ENCODE peak calls at places on chromosomes 6 and 20, in nine cellular contexts. X is endodermal cell, O is GM23248, F is neural progenitor cell, E is fibroblast of lung, Y is SK-N-SH, V is HCT116, L is astrocyte, U is DND-41. C is an unnamed sample.

GRCh38 chr6:102118034-102118433 is 724.5 kb downstream of the GRIK2 start:
- DNase-seq in U (no peak), O (no peak), X (no peak), F (no peak), E (no peak), Y (no peak), L (no peak), V (no peak), C (no peak)

GRCh38 chr6:159134701-159135364 is 34.4 kb upstream of the FNDC1 start:
- DNase-seq in O (peak), E (peak), L (peak), X (peak), F (peak), Y (peak), V (peak), U (peak), C (peak)

GRCh38 chr20:19478320-19478719 is 265.9 kb downstream of the SLC24A3 start:
- DNase-seq in L (no peak), O (no peak), F (no peak), X (no peak), Y (no peak), E (no peak), U (peak), V (no peak), C (no peak)

GRCh38 chr6:138454976-138455706 is 44.2 kb downstream of the NHSL1 start:
- DNase-seq in F (no peak), L (peak), V (peak), E (no peak), X (no peak), Y (no peak), O (peak), U (peak), C (peak)

GRCh38 chr6:106736502-106736901 is 107.1 kb downstream of the QRSL1 start:
- DNase-seq in O (no peak), E (no peak), Y (no peak), U (no peak), F (no peak), V (no peak), L (no peak), X (no peak), C (no peak)

GRCh38 chr6:6546318-6547110 is 42.0 kb upstream of the LY86 start:
- DNase-seq in X (peak), Y (peak), V (no peak), O (no peak), F (peak), L (peak), E (peak), U (no peak), C (no peak)

GRCh38 chr6:16243055-16243454 is 4.7 kb downstream of the GMPR start:
- DNase-seq in L (peak), O (peak), F (no peak), V (no peak), Y (no peak), U (no peak), X (no peak), E (peak), C (peak)

GRCh38 chr6:26412954-26413353 is 10.9 kb downstream of the BTN3A1 start:
- DNase-seq in E (no peak), O (no peak), F (no peak), X (no peak), U (no peak), Y (no peak), V (no peak), L (no peak), C (peak)

GRCh38 chr6:11702039-11702795 is 76.4 kb downstream of the ADTRP start:
- DNase-seq in O (peak), F (no peak), L (peak), Y (no peak), X (no peak), E (no peak), U (no peak), V (no peak), C (no peak)

GRCh38 chr6:89239338-89239737 is 22.2 kb upstream of the GABRR1 start:
- DNase-seq in X (peak), V (no peak), E (no peak), F (no peak), U (peak), Y (peak), L (no peak), O (peak), C (peak)

GRCh38 chr6:100453701-100454521 is 10.8 kb downstream of the SIM1 start:
- DNase-seq in Y (no peak), V (no peak), F (peak), U (no peak), O (no peak), X (peak), E (no peak), L (no peak), C (no peak)

GRCh38 chr6:41531591-41532582 is 14.3 kb upstream of the FOXP4 start:
- DNase-seq in L (peak), F (no peak), O (peak), Y (peak), X (peak), U (peak), V (no peak), E (peak), C (peak)

GRCh38 chr6:32177182-32177787 is 920 bp upstream of the RNF5 start:
- DNase-seq in X (peak), O (no peak), E (no peak), Y (peak), U (peak), V (no peak), F (peak), L (no peak), C (no peak)

GRCh38 chr20:19073584-19074198 is 138.8 kb upstream of the SLC24A3 start:
- DNase-seq in L (no peak), V (no peak), U (peak), O (no peak), E (no peak), Y (peak), F (peak), X (peak), C (no peak)

GRCh38 chr6:37019065-37019450 is 13.6 kb downstream of the FGD2 start:
- DNase-seq in Y (peak), U (no peak), O (no peak), F (no peak), L (no peak), E (no peak), X (no peak), V (no peak), C (no peak)

GRCh38 chr6:150514806-150515362 is 84.8 kb upstream of the PLEKHG1 start:
- DNase-seq in U (no peak), X (no peak), E (no peak), F (no peak), O (no peak), V (no peak), Y (no peak), L (peak), C (no peak)

GRCh38 chr20:53959849-53960585 is 110.4 kb downstream of the BCAS1 start:
- DNase-seq in O (peak), L (peak), E (peak), F (no peak), Y (no peak), V (no peak), X (no peak), U (no peak), C (no peak)

GRCh38 chr6:41901882-41902519 is 6.8 kb upstream of the USP49 start:
- DNase-seq in Y (no peak), L (no peak), O (peak), E (peak), X (peak), F (peak), U (peak), V (no peak), C (no peak)

GRCh38 chr20:11247059-11247630 is 573.3 kb upstream of the JAG1 start:
- DNase-seq in X (no peak), Y (no peak), L (no peak), V (no peak), O (no peak), F (peak), E (no peak), U (no peak), C (no peak)

GRCh38 chr6:74343804-74344203 is 647.8 kb downstream of the CD109 start:
- DNase-seq in E (no peak), L (no peak), V (peak), Y (peak), X (no peak), F (no peak), O (peak), U (no peak), C (no peak)

GRCh38 chr6:45369870-45370269 is 7.9 kb downstream of the SUPT3H start:
- DNase-seq in L (peak), U (no peak), F (no peak), X (no peak), V (no peak), O (no peak), E (no peak), Y (no peak), C (no peak)

GRCh38 chr20:13173201-13173600 is 47.9 kb upstream of the ISM1 start:
- DNase-seq in X (no peak), L (no peak), Y (no peak), E (no peak), O (no peak), U (no peak), F (no peak), V (no peak), C (no peak)

GRCh38 chr20:17768267-17768666 is 68.5 kb downstream of the BANF2 start:
- DNase-seq in X (no peak), Y (no peak), F (no peak), E (no peak), V (no peak), U (no peak), L (no peak), O (no peak), C (no peak)

GRCh38 chr6:31573239-31574105 is 1.4 kb downstream of the LTA start:
- DNase-seq in X (no peak), E (no peak), O (no peak), Y (no peak), L (no peak), F (no peak), V (no peak), U (no peak), C (no peak)

GRCh38 chr6:14674867-14675648 is 557.5 kb downstream of the CD83 start:
- DNase-seq in Y (no peak), X (no peak), U (no peak), F (no peak), V (no peak), O (no peak), E (no peak), L (peak), C (no peak)

GRCh38 chr6:20770776-20771175 is 236.5 kb downstream of the CDKAL1 start:
- DNase-seq in V (no peak), Y (no peak), F (no peak), X (no peak), L (no peak), O (peak), E (peak), U (no peak), C (no peak)

GRCh38 chr6:159104163-159104885 is 59.5 kb upstream of the TAGAP start:
- DNase-seq in X (peak), E (peak), Y (peak), L (no peak), O (peak), U (peak), V (no peak), F (peak), C (peak)

GRCh38 chr6:4612636-4613171 is 163.5 kb upstream of the CDYL start:
- DNase-seq in L (no peak), V (no peak), E (peak), F (no peak), Y (no peak), U (no peak), O (peak), X (no peak), C (no peak)

GRCh38 chr6:19836799-19837510 is at the start of gene ID4:
- DNase-seq in Y (peak), U (no peak), L (peak), X (peak), V (no peak), O (peak), E (peak), F (peak), C (peak)

GRCh38 chr20:40331699-40332098 is 357.3 kb downstream of the MAFB start:
- DNase-seq in F (no peak), Y (no peak), E (no peak), U (no peak), O (no peak), V (no peak), X (no peak), L (no peak), C (peak)

GRCh38 chr6:117502580-117502979 is 20.1 kb downstream of the DCBLD1 start:
- DNase-seq in O (peak), E (peak), X (no peak), L (no peak), Y (no peak), V (no peak), F (no peak), U (no peak), C (no peak)

GRCh38 chr6:53581161-53581560 is 36.3 kb upstream of the GCLC start:
- DNase-seq in U (no peak), X (no peak), E (peak), L (peak), O (peak), F (no peak), Y (no peak), V (no peak), C (no peak)

GRCh38 chr6:101851911-101852310 is 458.4 kb downstream of the GRIK2 start:
- DNase-seq in E (peak), U (no peak), L (no peak), X (no peak), O (peak), V (no peak), Y (no peak), F (no peak), C (no peak)

GRCh38 chr6:43122146-43122545 is 46.0 kb downstream of the PTK7 start:
- DNase-seq in L (no peak), O (no peak), V (no peak), U (no peak), E (no peak), F (no peak), Y (no peak), X (no peak), C (no peak)
- H3K9ac ChIP-seq in L (peak), O (peak), V (no peak), U (no peak), E (no peak), F (no peak), Y (peak), X (no peak), C (no peak)

GRCh38 chr6:169618526-169619490 is 83.0 kb downstream of the WDR27 start:
- DNase-seq in O (peak), E (peak), F (no peak), U (no peak), V (no peak), X (no peak), L (peak), Y (no peak), C (no peak)
- H3K9ac ChIP-seq in O (peak), E (no peak), F (no peak), U (no peak), V (no peak), X (peak), L (peak), Y (peak), C (no peak)

GRCh38 chr6:152969688-152970418 is 13.0 kb downstream of the FBXO5 start:
- DNase-seq in X (no peak), U (no peak), E (no peak), O (no peak), Y (no peak), L (no peak), F (no peak), V (no peak), C (no peak)
- H3K9ac ChIP-seq in X (no peak), U (no peak), E (no peak), O (no peak), Y (no peak), L (no peak), F (no peak), V (no peak), C (no peak)

GRCh38 chr6:44226368-44227137 is 3.2 kb downstream of the SLC29A1 start:
- DNase-seq in E (no peak), Y (no peak), F (no peak), L (no peak), O (no peak), X (peak), U (no peak), V (no peak), C (no peak)
- H3K9ac ChIP-seq in E (no peak), Y (no peak), F (no peak), L (no peak), O (no peak), X (no peak), U (peak), V (no peak), C (no peak)

GRCh38 chr6:157763894-157764345 is 59.1 kb upstream of the SNX9 start:
- DNase-seq in F (no peak), L (no peak), O (no peak), X (no peak), U (no peak), Y (no peak), V (no peak), E (no peak), C (no peak)
- H3K9ac ChIP-seq in F (no peak), L (peak), O (peak), X (no peak), U (no peak), Y (peak), V (peak), E (no peak), C (peak)

GRCh38 chr6:301929-302705 is 9.8 kb downstream of the DUSP22 start:
- DNase-seq in U (no peak), V (no peak), F (no peak), Y (no peak), O (no peak), X (no peak), E (no peak), L (no peak), C (no peak)

GRCh38 chr6:304833-305370 is 12.6 kb downstream of the DUSP22 start:
- DNase-seq in O (no peak), X (no peak), F (no peak), V (no peak), L (no peak), E (no peak), Y (no peak), U (no peak), C (no peak)

GRCh38 chr6:303948-304558 is 11.8 kb downstream of the DUSP22 start:
- DNase-seq in E (no peak), O (no peak), U (no peak), V (no peak), Y (no peak), F (peak), X (peak), L (no peak), C (no peak)

GRCh38 chr6:302760-303159 is 10.5 kb downstream of the DUSP22 start:
- DNase-seq in V (no peak), L (no peak), X (no peak), O (no peak), E (no peak), Y (no peak), U (no peak), F (no peak), C (no peak)

DNA sequence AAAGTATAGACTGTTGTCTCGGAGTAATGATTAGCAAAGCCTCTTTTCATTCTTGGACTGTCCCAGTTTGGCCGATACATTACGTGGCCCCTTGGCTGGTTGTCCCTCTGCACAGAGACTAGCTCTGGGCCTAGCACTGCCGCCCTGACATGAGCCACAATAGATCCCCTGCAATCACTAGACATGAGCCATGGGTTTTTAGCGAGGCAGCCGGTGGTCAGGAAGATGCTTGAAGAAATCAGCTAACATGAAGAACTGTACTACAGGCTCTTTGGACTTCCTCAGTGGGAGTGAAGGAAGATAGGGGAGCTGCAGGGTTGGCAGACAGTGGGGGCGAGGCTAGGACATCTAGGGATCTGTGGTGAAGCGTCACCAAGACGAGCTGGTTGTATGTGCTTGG is 11.0 kb downstream of the DUSP22 start:
- DNase-seq in L (no peak), Y (no peak), V (no peak), O (no peak), U (no peak), X (no peak), E (no peak), F (no peak), C (no peak)
- H3K9ac ChIP-seq in L (no peak), Y (no peak), V (no peak), O (no peak), U (no peak), X (no peak), E (no peak), F (no peak), C (no peak)

GRCh38 chr6:13423292-13423691 is 64.1 kb downstream of the GFOD1 start:
- DNase-seq in V (no peak), X (no peak), E (no peak), Y (no peak), U (no peak), O (no peak), F (no peak), L (no peak), C (no peak)
- H3K9ac ChIP-seq in V (no peak), X (no peak), E (no peak), Y (no peak), U (no peak), O (no peak), F (no peak), L (no peak), C (peak)

GRCh38 chr20:56979125-56979524 is 287.3 kb downstream of the BMP7 start:
- DNase-seq in L (no peak), X (no peak), F (no peak), U (no peak), Y (no peak), E (no peak), V (no peak), O (no peak), C (no peak)

GRCh38 chr20:56978475-56978874 is 288.0 kb downstream of the BMP7 start:
- DNase-seq in O (no peak), U (no peak), E (no peak), V (no peak), L (no peak), X (no peak), F (no peak), Y (no peak), C (no peak)

GRCh38 chr20:56975838-56976237 is 290.6 kb downstream of the BMP7 start:
- DNase-seq in Y (no peak), X (no peak), V (no peak), O (no peak), E (no peak), L (no peak), U (no peak), F (no peak), C (no peak)

GRCh38 chr20:56974499-56975250 is 291.8 kb downstream of the BMP7 start:
- DNase-seq in F (peak), U (peak), Y (no peak), V (peak), E (peak), O (peak), X (peak), L (peak), C (no peak)
- H3K9ac ChIP-seq in F (no peak), U (no peak), Y (no peak), V (no peak), E (no peak), O (no peak), X (no peak), L (no peak), C (no peak)

GRCh38 chr6:134435814-134436280 is 117.9 kb upstream of the SGK1 start:
- DNase-seq in X (no peak), L (no peak), Y (no peak), V (no peak), O (no peak), U (no peak), F (no peak), E (no peak), C (no peak)
- H3K9ac ChIP-seq in X (no peak), L (peak), Y (peak), V (peak), O (peak), U (no peak), F (no peak), E (no peak), C (peak)